ENCODE peak calls at places on chromosomes 7 and 10, in nine cellular contexts. O, E, Q, K, I, N, H, C and G are unnamed samples.

GRCh38 chr10:28054211-28054888 is 55.5 kb upstream of the ODAD2 start:
- DNase-seq in O (peak; percentile 7), E (no peak), Q (peak; percentile 77), K (peak; percentile 51), I (no peak), N (no peak), H (no peak), C (peak; percentile 70), G (no peak)

GRCh38 chr10:128998101-128998500 is 468.9 kb upstream of the MGMT start:
- DNase-seq in O (no peak), E (no peak), Q (no peak), K (no peak), I (no peak), N (no peak), H (no peak), C (no peak), G (no peak)

GRCh38 chr10:63718006-63718405 is 196.8 kb downstream of the REEP3 start:
- DNase-seq in O (no peak), E (no peak), Q (no peak), K (no peak), I (no peak), N (no peak), H (no peak), C (no peak), G (no peak)

GRCh38 chr10:85791846-85792532 is 574.6 kb downstream of the GRID1 start:
- DNase-seq in O (no peak), E (no peak), Q (no peak), K (no peak), I (no peak), N (no peak), H (no peak), C (no peak), G (no peak)

GRCh38 chr7:44431091-44431608 is 59.3 kb downstream of the NUDCD3 start:
- DNase-seq in O (no peak), E (peak; percentile 20), Q (no peak), K (no peak), I (no peak), N (peak; percentile 54), H (peak; percentile 11), C (no peak), G (peak; percentile 47)

GRCh38 chr7:90768301-90768700 is 172.2 kb downstream of the CDK14 start:
- DNase-seq in O (no peak), E (no peak), Q (no peak), K (no peak), I (no peak), N (no peak), H (no peak), C (no peak), G (no peak)

GRCh38 chr10:86269332-86269731 is 97.3 kb downstream of the GRID1 start:
- DNase-seq in O (no peak), E (no peak), Q (no peak), K (no peak), I (no peak), N (no peak), H (no peak), C (no peak), G (no peak)

GRCh38 chr7:20651960-20652544 is 36.6 kb downstream of the ABCB5 start:
- DNase-seq in O (no peak), E (peak; percentile 1), Q (no peak), K (no peak), I (no peak), N (no peak), H (no peak), C (peak; percentile 57), G (peak; percentile 27)

GRCh38 chr10:86198271-86198670 is 168.3 kb downstream of the GRID1 start:
- DNase-seq in O (no peak), E (no peak), Q (no peak), K (no peak), I (no peak), N (no peak), H (no peak), C (no peak), G (no peak)